ENCODE peak calls at places on chromosomes 6 and 20, in six cellular contexts. S is NCI-H524; Y is left ventricle myocardium inferior; Q is DMS53; B is stimulated activated CD4-positive, alpha-beta T cell treated with anti-CD3 and anti-CD28 coated beads, Interleukin-15, amount 100 ng/mL, for 1 hour; I is sciatic nerve. Z is an unnamed sample.

GRCh38 chr20:43752561-43753301 is 25.9 kb upstream of the GTSF1L start:
- DNase-seq in S (no peak), Y (no peak), Q (no peak), B (no peak), I (no peak), Z (no peak)

GRCh38 chr6:73941892-73942291 is 245.9 kb downstream of the CD109 start:
- DNase-seq in S (no peak), Y (no peak), Q (no peak), B (no peak), I (no peak), Z (no peak)

GRCh38 chr6:18044108-18044783 is 56.8 kb upstream of the KIF13A start:
- DNase-seq in S (no peak), Y (no peak), Q (no peak), B (no peak), I (no peak), Z (no peak)

GRCh38 chr20:52191436-52192295 is at the start of gene ZFP64:
- DNase-seq in S (peak), Y (peak), Q (peak), B (peak), I (peak), Z (peak)

GRCh38 chr6:143759666-143760065 is 81.9 kb downstream of the PHACTR2 start:
- DNase-seq in S (no peak), Y (no peak), Q (no peak), B (no peak), I (no peak), Z (no peak)

GRCh38 chr6:95587989-95588388 is 10.7 kb downstream of the MANEA start:
- DNase-seq in S (no peak), Y (no peak), Q (no peak), B (no peak), I (no peak), Z (no peak)

GRCh38 chr20:25008388-25009217 is 16.1 kb upstream of the APMAP start:
- DNase-seq in S (no peak), Y (no peak), Q (no peak), B (no peak), I (peak), Z (no peak)

GRCh38 chr6:39707962-39708683 is 17.1 kb downstream of the KIF6 start:
- DNase-seq in S (no peak), Y (no peak), Q (no peak), B (no peak), I (no peak), Z (no peak)

GRCh38 chr20:37299718-37300529 is 10.5 kb downstream of the MANBAL start:
- DNase-seq in S (no peak), Y (no peak), Q (no peak), B (no peak), I (peak), Z (no peak)

GRCh38 chr6:43115365-43115764 is 39.3 kb downstream of the PTK7 start:
- DNase-seq in S (no peak), Y (no peak), Q (no peak), B (no peak), I (no peak), Z (no peak)

GRCh38 chr20:46520976-46521579 is 7.7 kb upstream of the ZNF334 start:
- DNase-seq in S (peak), Y (no peak), Q (peak), B (no peak), I (peak), Z (peak)